ENCODE peak calls at places on chromosomes 16 and 17, in seven cellular contexts. R, G, U, T, C, A and M are unnamed samples.

GRCh38 chr17:49035470-49036269 is 38.5 kb downstream of the IGF2BP1 start:
- DNase-seq in R (peak; percentile 38), G (peak; percentile 85), U (no peak), T (peak; percentile 66), C (peak; percentile 53), A (peak; percentile 48), M (peak; percentile 68)

GRCh38 chr16:72474511-72475123 is 302.7 kb upstream of the PMFBP1 start:
- DNase-seq in R (no peak), G (no peak), U (no peak), T (peak; percentile 80), C (no peak), A (peak; percentile 85), M (no peak)

GRCh38 chr16:80989801-80990200 is 16.9 kb downstream of the CMC2 start:
- DNase-seq in R (no peak), G (no peak), U (no peak), T (no peak), C (no peak), A (no peak), M (no peak)

GRCh38 chr17:82495844-82496528 is 23.5 kb upstream of the FOXK2 start:
- DNase-seq in R (no peak), G (no peak), U (no peak), T (no peak), C (no peak), A (peak; percentile 82), M (no peak)

GRCh38 chr17:74475189-74475588 is 8.8 kb downstream of the CD300A start:
- DNase-seq in R (no peak), G (no peak), U (no peak), T (no peak), C (no peak), A (no peak), M (no peak)

GRCh38 chr17:40099627-40100418 is 566 bp downstream of the NR1D1 start:
- DNase-seq in R (no peak), G (no peak), U (no peak), T (no peak), C (no peak), A (peak; percentile 30), M (no peak)

GRCh38 chr17:50355336-50355700 is 9.4 kb downstream of the XYLT2 start:
- DNase-seq in R (peak; percentile 16), G (no peak), U (no peak), T (no peak), C (no peak), A (no peak), M (peak; percentile 55)

GRCh38 chr16:25832288-25832687 is 140.5 kb downstream of the HS3ST4 start:
- DNase-seq in R (no peak), G (no peak), U (no peak), T (no peak), C (no peak), A (no peak), M (no peak)

GRCh38 chr16:19710991-19711545 is 7.0 kb downstream of the KNOP1 start:
- DNase-seq in R (no peak), G (peak; percentile 55), U (no peak), T (no peak), C (no peak), A (no peak), M (no peak)

GRCh38 chr16:65176603-65177002 is 54.7 kb upstream of the CDH11 start:
- DNase-seq in R (peak; percentile 60), G (no peak), U (peak; percentile 41), T (peak; percentile 92), C (peak; percentile 60), A (no peak), M (no peak)

GRCh38 chr17:76752006-76752405 is 14.1 kb downstream of the MFSD11 start:
- DNase-seq in R (no peak), G (no peak), U (no peak), T (no peak), C (no peak), A (no peak), M (no peak)

GRCh38 chr16:77307764-77308561 is 108.8 kb downstream of the SYCE1L start:
- DNase-seq in R (no peak), G (no peak), U (no peak), T (peak; percentile 70), C (no peak), A (peak; percentile 97), M (no peak)

GRCh38 chr16:86836503-86837125 is 258.3 kb downstream of the FOXL1 start:
- DNase-seq in R (no peak), G (no peak), U (no peak), T (peak; percentile 93), C (no peak), A (peak; percentile 86), M (peak; percentile 50)

GRCh38 chr16:58733671-58734458 is at the start of gene GOT2:
- DNase-seq in R (peak; percentile 86), G (peak; percentile 91), U (peak; percentile 85), T (peak; percentile 91), C (peak; percentile 82), A (peak; percentile 90), M (peak; percentile 87)

GRCh38 chr17:72661093-72661944 is 431.2 kb downstream of the SLC39A11 start:
- DNase-seq in R (no peak), G (no peak), U (no peak), T (no peak), C (no peak), A (peak; percentile 100), M (no peak)

GRCh38 chr17:76142044-76143041 is 1.3 kb upstream of the FOXJ1 start:
- DNase-seq in R (no peak), G (peak; percentile 53), U (no peak), T (no peak), C (no peak), A (no peak), M (no peak)

GRCh38 chr16:85867189-85867588 is 31.8 kb upstream of the IRF8 start:
- DNase-seq in R (no peak), G (no peak), U (no peak), T (no peak), C (no peak), A (no peak), M (no peak)

GRCh38 chr17:48561894-48562810 is 16.0 kb downstream of the HOXB4 start:
- DNase-seq in R (no peak), G (no peak), U (no peak), T (no peak), C (no peak), A (no peak), M (no peak)

GRCh38 chr17:40547079-40547784 is 18.0 kb downstream of the CCR7 start:
- DNase-seq in R (no peak), G (no peak), U (no peak), T (no peak), C (peak; percentile 14), A (peak; percentile 97), M (no peak)

GRCh38 chr17:59155439-59156177 is at the start of gene PRR11:
- DNase-seq in R (peak; percentile 89), G (peak; percentile 99), U (peak; percentile 96), T (no peak), C (peak; percentile 92), A (peak; percentile 100), M (peak; percentile 96)

GRCh38 chr16:69406780-69407331 is 17.6 kb upstream of the CYB5B start:
- DNase-seq in R (no peak), G (no peak), U (no peak), T (no peak), C (no peak), A (no peak), M (no peak)

GRCh38 chr16:14475370-14476139 is 154.5 kb downstream of the PARN start:
- DNase-seq in R (no peak), G (no peak), U (no peak), T (no peak), C (no peak), A (no peak), M (no peak)

GRCh38 chr16:79723583-79724168 is 123.1 kb upstream of the MAF start:
- DNase-seq in R (no peak), G (peak; percentile 98), U (no peak), T (no peak), C (no peak), A (no peak), M (no peak)

DNA sequence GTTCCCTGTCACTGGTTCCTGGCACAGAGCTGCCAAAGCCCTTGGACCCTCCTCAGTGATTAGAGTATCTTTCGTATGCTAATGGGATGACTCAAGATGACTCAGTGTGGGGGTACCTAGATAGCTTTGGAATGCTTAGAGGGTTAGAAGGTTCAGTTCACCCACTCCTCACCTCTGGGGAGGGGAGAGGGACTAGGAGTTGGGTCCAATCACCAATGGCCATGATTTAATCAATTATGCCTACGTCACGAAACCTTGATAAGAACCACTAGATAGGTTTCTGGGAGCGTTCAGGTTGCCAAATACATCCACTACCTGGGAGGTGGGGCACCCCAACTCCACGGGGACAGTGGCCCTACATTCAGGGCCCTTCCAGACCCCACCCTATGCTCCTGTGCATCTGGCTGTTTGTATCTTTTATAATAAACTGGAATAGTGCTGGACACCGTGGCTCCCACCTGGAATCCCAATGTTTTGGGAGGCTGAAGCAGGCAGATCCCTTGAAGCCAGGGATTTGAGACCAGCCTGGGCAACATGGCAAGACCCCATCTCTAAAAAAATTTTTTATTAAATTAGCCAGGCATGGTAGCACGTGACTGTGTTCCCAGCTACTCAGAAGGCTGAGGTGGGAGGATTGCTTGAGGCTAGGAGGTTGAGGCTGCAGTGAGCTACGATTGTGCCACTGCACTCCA is 29.2 kb upstream of the LITAF start:
- DNase-seq in R (no peak), G (no peak), U (no peak), T (no peak), C (no peak), A (no peak), M (no peak)
- H3K27ac ChIP-seq in R (no peak overlapping the region), G (no peak overlapping the region), U (peak overlapping the region; percentile 96), T (no peak overlapping the region), C (no peak overlapping the region), A (no peak overlapping the region), M (no peak overlapping the region)

GRCh38 chr16:31879937-31880321 is 6.3 kb downstream of the ZNF267 start:
- DNase-seq in R (no peak), G (no peak), U (no peak), T (no peak), C (no peak), A (no peak), M (no peak)
- H3K4me3 ChIP-seq in R (no peak overlapping the region), G (no peak overlapping the region), U (no peak overlapping the region), T (no peak overlapping the region), C (no peak overlapping the region), A (no peak overlapping the region), M (no peak overlapping the region)

GRCh38 chr17:77892469-77893143 is 65.9 kb upstream of the TNRC6C start:
- DNase-seq in R (no peak), G (peak; percentile 82), U (no peak), T (peak; percentile 9), C (no peak), A (no peak), M (peak; percentile 42)

GRCh38 chr17:77894126-77894956 is 64.2 kb upstream of the TNRC6C start:
- DNase-seq in R (no peak), G (peak; percentile 1), U (no peak), T (no peak), C (no peak), A (no peak), M (peak; percentile 61)

GRCh38 chr17:77891602-77892001 is 66.9 kb upstream of the TNRC6C start:
- DNase-seq in R (no peak), G (no peak), U (peak; percentile 11), T (no peak), C (no peak), A (no peak), M (peak; percentile 23)

GRCh38 chr17:77892031-77892430 is 66.5 kb upstream of the TNRC6C start:
- DNase-seq in R (no peak), G (no peak), U (peak; percentile 9), T (no peak), C (no peak), A (no peak), M (peak; percentile 30)

GRCh38 chr17:77893144-77894044 is 65.1 kb upstream of the TNRC6C start:
- DNase-seq in R (no peak), G (no peak), U (no peak), T (no peak), C (no peak), A (no peak), M (peak; percentile 64)
- H3K27ac ChIP-seq in R (no peak overlapping the region), G (no peak overlapping the region), U (no peak overlapping the region), T (no peak overlapping the region), C (no peak overlapping the region), A (no peak overlapping the region), M (no peak overlapping the region)

GRCh38 chr17:4229627-4230026 is 34.2 kb downstream of the ANKFY1 start:
- DNase-seq in R (peak; percentile 43), G (no peak), U (no peak), T (peak; percentile 79), C (peak; percentile 67), A (peak; percentile 75), M (peak; percentile 83)
- H3K4me3 ChIP-seq in R (no peak overlapping the region), G (no peak overlapping the region), U (no peak overlapping the region), T (no peak overlapping the region), C (no peak overlapping the region), A (no peak overlapping the region), M (peak overlapping the region; percentile 36)